ENCODE peak calls at places on chromosomes 2 and 18, in six cellular contexts. W, Y, A, S, X and C are unnamed samples.

GRCh38 chr2:70936979-70937811 is 1.5 kb downstream of the ATP6V1B1 start:
- DNase-seq in Y (no peak), W (no peak), X (no peak), S (no peak), A (no peak), C (no peak)

GRCh38 chr2:236176417-236176816 is 8.2 kb upstream of the GBX2 start:
- DNase-seq in S (no peak), Y (peak; percentile 71), W (no peak), X (no peak), A (peak; percentile 45), C (no peak)

GRCh38 chr2:74756356-74756890 is 77.5 kb upstream of the HK2 start:
- DNase-seq in S (no peak), X (no peak), Y (no peak), W (no peak), A (no peak), C (no peak)

GRCh38 chr2:72821118-72821517 is 4.7 kb downstream of the EXOC6B start:
- DNase-seq in A (no peak), Y (no peak), S (no peak), X (no peak), W (no peak), C (no peak)

GRCh38 chr2:191304939-191305875 is 60.0 kb downstream of the MYO1B start:
- DNase-seq in A (no peak), Y (no peak), S (no peak), X (no peak), W (peak; percentile 47), C (no peak)

GRCh38 chr2:15814406-15814805 is 125.9 kb upstream of the MYCN start:
- DNase-seq in W (no peak), S (no peak), X (no peak), A (peak; percentile 32), Y (no peak), C (no peak)

GRCh38 chr2:233699424-233700027 is 6.8 kb downstream of the UGT1A6 start:
- DNase-seq in A (peak; percentile 9), Y (no peak), S (no peak), X (no peak), W (no peak), C (peak; percentile 91)

GRCh38 chr2:3617198-3617890 is 22.4 kb downstream of the COLEC11 start:
- DNase-seq in Y (no peak), X (no peak), A (no peak), W (no peak), S (no peak), C (no peak)

GRCh38 chr2:70357076-70358071 is 55.5 kb upstream of the FAM136A start:
- DNase-seq in S (no peak), A (no peak), X (no peak), W (no peak), Y (no peak), C (no peak)

GRCh38 chr2:235537587-235537986 is 43.7 kb downstream of the AGAP1 start:
- DNase-seq in A (no peak), W (no peak), S (no peak), Y (no peak), X (no peak), C (no peak)

GRCh38 chr2:4914551-4914950 is 777.6 kb upstream of the SOX11 start:
- DNase-seq in W (no peak), A (no peak), S (no peak), X (no peak), Y (no peak), C (peak; percentile 64)

GRCh38 chr18:34643982-34644381 is 66.1 kb upstream of the DTNA start:
- DNase-seq in X (no peak), W (no peak), Y (no peak), A (no peak), S (no peak), C (no peak)

GRCh38 chr2:207474871-207475485 is 54.8 kb upstream of the CREB1 start:
- DNase-seq in A (peak; percentile 64), W (no peak), S (peak; percentile 33), X (no peak), Y (peak; percentile 43), C (peak; percentile 59)

GRCh38 chr18:37666986-37667385 is 101.4 kb upstream of the CELF4 start:
- DNase-seq in X (no peak), Y (no peak), W (no peak), S (no peak), A (no peak), C (no peak)

GRCh38 chr2:60959501-60959900 is 58.0 kb upstream of the PEX13 start:
- DNase-seq in Y (no peak), S (no peak), W (no peak), A (no peak), X (no peak), C (no peak)

GRCh38 chr2:159157361-159158045 is 129.0 kb downstream of the WDSUB1 start:
- DNase-seq in A (no peak), S (no peak), Y (no peak), X (no peak), W (no peak), C (no peak)

GRCh38 chr2:237600205-237600846 is 9.8 kb upstream of the RAB17 start:
- DNase-seq in Y (no peak), A (no peak), W (no peak), S (no peak), X (peak; percentile 37), C (no peak)

GRCh38 chr2:120908314-120908975 is 172.8 kb downstream of the GLI2 start:
- DNase-seq in A (no peak), W (no peak), X (no peak), S (no peak), Y (no peak), C (no peak)

GRCh38 chr2:85774126-85774978 is 20.6 kb downstream of the ATOH8 start:
- DNase-seq in Y (no peak), S (no peak), A (no peak), W (no peak), X (no peak), C (no peak)

GRCh38 chr2:237572742-237573101 is 6.3 kb downstream of the PRLH start:
- DNase-seq in S (no peak), Y (no peak), X (no peak), A (no peak), W (no peak), C (no peak)

GRCh38 chr2:57450170-57450569 is 596.4 kb upstream of the VRK2 start:
- DNase-seq in S (peak; percentile 30), Y (peak; percentile 63), W (no peak), A (no peak), X (no peak), C (no peak)

GRCh38 chr18:37294951-37295350 is 270.6 kb downstream of the CELF4 start:
- DNase-seq in S (no peak), Y (no peak), X (no peak), A (peak; percentile 57), W (no peak), C (no peak)

GRCh38 chr18:25288340-25288955 is 63.5 kb downstream of the ZNF521 start:
- DNase-seq in A (no peak), Y (no peak), X (no peak), S (no peak), W (no peak), C (no peak)

GRCh38 chr2:224393145-224393544 is 8.8 kb downstream of the FAM124B start:
- DNase-seq in X (no peak), Y (no peak), W (no peak), S (no peak), A (no peak), C (no peak)

GRCh38 chr2:123015186-123015585 is 1009.9 kb upstream of the CNTNAP5 start:
- DNase-seq in W (no peak), X (no peak), A (no peak), S (no peak), Y (no peak), C (no peak)